ENCODE peak calls at places on chromosomes 2 and 18, in nine cellular contexts. S is lower lobe of right lung, U is AG04450, M is trophoblast cell, V is right lobe of liver, R is breast epithelium, Q is left ventricle myocardium inferior, Z is PC-3, H is endodermal cell. E is an unnamed sample.

GRCh38 chr18:48973731-48974130 is 23.0 kb upstream of the SMAD7 start:
- DNase-seq in S (no peak), U (no peak), M (no peak), V (no peak), R (no peak), Q (no peak), Z (no peak), H (peak; percentile 65), E (no peak)

GRCh38 chr2:8045081-8045614 is 636.7 kb upstream of the ID2 start:
- DNase-seq in S (no peak), U (no peak), M (no peak), V (no peak), R (no peak), Q (no peak), Z (no peak), H (no peak), E (no peak)

GRCh38 chr2:222451270-222451674 is 26.9 kb downstream of the SGPP2 start:
- DNase-seq in S (no peak), U (no peak), M (no peak), V (no peak), R (no peak), Q (no peak), Z (no peak), H (no peak), E (no peak)

GRCh38 chr2:19158211-19158610 is 200.2 kb downstream of the OSR1 start:
- DNase-seq in S (no peak), U (no peak), M (no peak), V (no peak), R (no peak), Q (no peak), Z (no peak), H (no peak), E (no peak)

GRCh38 chr2:132761437-132761836 is 91.4 kb upstream of the LYPD1 start:
- DNase-seq in S (no peak), U (no peak), M (no peak), V (no peak), R (no peak), Q (no peak), Z (no peak), H (no peak), E (no peak)

GRCh38 chr2:41903746-41904145 is 144.1 kb upstream of the PKDCC start:
- DNase-seq in S (no peak), U (no peak), M (no peak), V (no peak), R (no peak), Q (no peak), Z (no peak), H (no peak), E (no peak)

GRCh38 chr2:172380436-172381274 is 46.7 kb upstream of the ITGA6 start:
- DNase-seq in S (no peak), U (no peak), M (no peak), V (no peak), R (no peak), Q (no peak), Z (no peak), H (peak; percentile 94), E (no peak)

GRCh38 chr2:211692689-211693088 is 845.9 kb downstream of the ERBB4 start:
- DNase-seq in S (no peak), U (no peak), M (no peak), V (no peak), R (no peak), Q (no peak), Z (no peak), H (no peak), E (no peak)

GRCh38 chr2:154974041-154974440 is 275.5 kb downstream of the KCNJ3 start:
- DNase-seq in S (no peak), U (no peak), M (no peak), V (no peak), R (no peak), Q (no peak), Z (no peak), H (no peak), E (no peak)

GRCh38 chr2:130823886-130824491 is 12.7 kb upstream of the ARHGEF4 start:
- DNase-seq in S (no peak), U (no peak), M (no peak), V (no peak), R (no peak), Q (no peak), Z (no peak), H (peak; percentile 47), E (no peak)

GRCh38 chr2:51290725-51291124 is 258.8 kb upstream of the NRXN1 start:
- DNase-seq in S (no peak), U (peak; percentile 10), M (no peak), V (no peak), R (no peak), Q (no peak), Z (peak; percentile 36), H (no peak), E (no peak)

GRCh38 chr2:241108271-241109209 is 6.5 kb upstream of the MTERF4 start:
- DNase-seq in S (no peak), U (no peak), M (no peak), V (no peak), R (no peak), Q (no peak), Z (no peak), H (peak; percentile 10), E (no peak)

GRCh38 chr2:223046470-223047053 is 5.4 kb upstream of the KCNE4 start:
- DNase-seq in S (no peak), U (no peak), M (no peak), V (no peak), R (no peak), Q (no peak), Z (no peak), H (no peak), E (no peak)

GRCh38 chr18:5463390-5463789 is 80.4 kb downstream of the EPB41L3 start:
- DNase-seq in S (peak; percentile 62), U (peak; percentile 82), M (peak; percentile 73), V (no peak), R (no peak), Q (peak; percentile 54), Z (no peak), H (no peak), E (peak; percentile 90)

GRCh38 chr2:149894760-149895159 is 307.2 kb upstream of the MMADHC start:
- DNase-seq in S (no peak), U (no peak), M (peak; percentile 52), V (no peak), R (no peak), Q (no peak), Z (no peak), H (no peak), E (no peak)

GRCh38 chr2:128237081-128237534 is 81.6 kb downstream of the HS6ST1 start:
- DNase-seq in S (no peak), U (no peak), M (no peak), V (no peak), R (no peak), Q (no peak), Z (no peak), H (no peak), E (peak; percentile 67)

DNA sequence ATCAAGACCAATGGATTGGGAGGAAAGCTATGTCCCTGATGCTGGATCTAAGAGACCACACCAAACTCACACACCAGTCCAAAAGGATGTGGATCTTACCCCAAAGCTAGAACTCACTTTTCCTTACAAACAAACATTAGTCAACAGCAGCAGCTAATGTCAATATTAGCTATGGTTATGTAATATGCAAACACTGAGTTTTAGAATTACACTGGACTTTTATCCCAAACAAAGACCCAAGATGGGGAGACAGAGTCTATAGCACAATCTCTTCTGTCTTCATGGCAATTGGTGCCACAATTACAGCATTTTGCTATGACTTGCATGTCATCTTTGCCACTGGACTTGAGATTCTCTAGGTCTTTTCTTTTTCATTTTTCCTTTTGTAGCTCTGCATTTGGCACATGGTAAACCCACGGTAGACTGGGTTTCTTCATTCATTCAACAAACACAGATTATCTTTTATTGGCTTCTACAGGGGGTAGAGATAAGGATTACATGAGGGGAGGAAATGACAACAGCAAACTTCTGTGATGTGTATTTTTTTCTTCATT is 59.0 kb downstream of the SPRED2 start:
- DNase-seq in S (no peak), U (no peak), M (no peak), V (no peak), R (no peak), Q (no peak), Z (peak; percentile 81), H (no peak), E (no peak)
- H3K27ac ChIP-seq in S (no peak overlapping the region), U (no peak overlapping the region), M (no peak overlapping the region), V (peak overlapping the region; percentile 33), R (no peak overlapping the region), Q (peak overlapping the region; percentile 71), Z (peak overlapping the region; percentile 85), H (no peak overlapping the region), E (no peak overlapping the region)

GRCh38 chr2:121281694-121282093 is 3.3 kb downstream of the TFCP2L1 start:
- DNase-seq in S (no peak), U (no peak), M (no peak), V (no peak), R (peak; percentile 19), Q (no peak), Z (no peak), H (no peak), E (no peak)

GRCh38 chr2:121282800-121283382 is 2.1 kb downstream of the TFCP2L1 start:
- DNase-seq in S (no peak), U (no peak), M (no peak), V (peak; percentile 62), R (peak; percentile 50), Q (no peak), Z (no peak), H (no peak), E (no peak)

GRCh38 chr2:121284424-121285076 is 452 bp downstream of the TFCP2L1 start:
- DNase-seq in S (peak; percentile 60), U (no peak), M (no peak), V (no peak), R (no peak), Q (no peak), Z (no peak), H (peak; percentile 76), E (no peak)

GRCh38 chr2:121285077-121285449 is at the start of gene TFCP2L1:
- DNase-seq in S (peak; percentile 74), U (no peak), M (no peak), V (no peak), R (peak; percentile 63), Q (no peak), Z (peak; percentile 75), H (peak; percentile 86), E (no peak)

GRCh38 chr2:121283670-121284245 is 1.2 kb downstream of the TFCP2L1 start:
- DNase-seq in S (no peak), U (no peak), M (peak; percentile 16), V (no peak), R (peak; percentile 30), Q (no peak), Z (peak; percentile 45), H (no peak), E (no peak)
- H3K27ac ChIP-seq in S (peak overlapping the region; percentile 81), U (no peak overlapping the region), M (no peak overlapping the region), V (no peak overlapping the region), R (peak overlapping the region; percentile 75), Q (no peak overlapping the region), Z (no peak overlapping the region), H (no peak overlapping the region), E (no peak overlapping the region)

DNA sequence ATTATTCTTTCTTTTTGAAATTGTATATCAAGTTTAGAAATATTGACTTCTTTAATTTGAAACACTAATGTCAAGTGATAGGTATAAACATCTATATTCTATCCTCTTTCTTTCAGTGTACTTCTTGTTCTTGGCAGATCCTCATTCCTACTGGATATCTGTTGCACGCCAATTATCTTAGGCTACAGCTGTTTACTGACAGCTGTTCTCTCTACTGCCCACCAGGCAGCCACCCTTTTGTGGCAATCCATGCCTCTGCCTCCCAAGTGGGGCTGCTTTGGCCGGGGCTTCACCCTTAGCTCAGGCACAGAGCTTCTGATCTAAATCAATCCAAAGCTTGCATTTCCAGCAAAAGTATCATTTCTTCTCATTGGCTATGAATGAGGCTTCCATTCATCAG is 50.6 kb upstream of the ITSN2 start:
- DNase-seq in S (no peak), U (no peak), M (no peak), V (no peak), R (no peak), Q (no peak), Z (no peak), H (no peak), E (no peak)
- H3K27ac ChIP-seq in S (no peak overlapping the region), U (no peak overlapping the region), M (no peak overlapping the region), V (no peak overlapping the region), R (no peak overlapping the region), Q (no peak overlapping the region), Z (no peak overlapping the region), H (no peak overlapping the region), E (no peak overlapping the region)

GRCh38 chr18:58097907-58098166 is 53.8 kb downstream of the NEDD4L start:
- DNase-seq in S (no peak), U (no peak), M (no peak), V (no peak), R (no peak), Q (no peak), Z (no peak), H (no peak), E (peak; percentile 6)
- H3K27ac ChIP-seq in S (peak overlapping the region; percentile 63), U (no peak overlapping the region), M (no peak overlapping the region), V (peak overlapping the region; percentile 65), R (no peak overlapping the region), Q (no peak overlapping the region), Z (no peak overlapping the region), H (no peak overlapping the region), E (no peak overlapping the region)